ENCODE peak calls at places on chromosomes 4 and X, in eight cellular contexts. One of them, this sample, is unnamed.

GRCh38 chr4:33126002-33126401 is 2405.8 kb downstream of the PCDH7 start:
- DNase-seq in posterior cingulate gyrus: no peak
- DNase-seq in NCI-H345: no peak
- DNase-seq in right cardiac atrium: no peak
- DNase-seq in substantia nigra: no peak
- DNase-seq in fibroblast of lung: no peak
- DNase-seq in ovary: no peak
- DNase-seq in ELR: no peak
- DNase-seq in this sample: no peak

GRCh38 chrX:97399400-97399799 is 515.7 kb downstream of the RPA4 start:
- DNase-seq in posterior cingulate gyrus: no peak
- DNase-seq in NCI-H345: no peak
- DNase-seq in right cardiac atrium: no peak
- DNase-seq in substantia nigra: no peak
- DNase-seq in fibroblast of lung: peak
- DNase-seq in ovary: no peak
- DNase-seq in ELR: peak
- DNase-seq in this sample: no peak

GRCh38 chrX:15988661-15989603 is 134.3 kb upstream of the AP1S2 start:
- DNase-seq in posterior cingulate gyrus: no peak
- DNase-seq in NCI-H345: no peak
- DNase-seq in right cardiac atrium: no peak
- DNase-seq in substantia nigra: no peak
- DNase-seq in fibroblast of lung: peak
- DNase-seq in ovary: no peak
- DNase-seq in ELR: peak
- DNase-seq in this sample: no peak

GRCh38 chrX:134533952-134534351 is 74.0 kb downstream of the HPRT1 start:
- DNase-seq in posterior cingulate gyrus: no peak
- DNase-seq in NCI-H345: no peak
- DNase-seq in right cardiac atrium: no peak
- DNase-seq in substantia nigra: no peak
- DNase-seq in fibroblast of lung: no peak
- DNase-seq in ovary: no peak
- DNase-seq in ELR: no peak
- DNase-seq in this sample: no peak

GRCh38 chr4:17912011-17912410 is 101.2 kb downstream of the NCAPG start:
- DNase-seq in posterior cingulate gyrus: peak
- DNase-seq in NCI-H345: no peak
- DNase-seq in right cardiac atrium: no peak
- DNase-seq in substantia nigra: peak
- DNase-seq in fibroblast of lung: no peak
- DNase-seq in ovary: no peak
- DNase-seq in ELR: no peak
- DNase-seq in this sample: no peak

GRCh38 chrX:16748425-16748824 is 29.0 kb downstream of the SYAP1 start:
- DNase-seq in posterior cingulate gyrus: no peak
- DNase-seq in NCI-H345: no peak
- DNase-seq in right cardiac atrium: no peak
- DNase-seq in substantia nigra: no peak
- DNase-seq in fibroblast of lung: no peak
- DNase-seq in ovary: no peak
- DNase-seq in ELR: no peak
- DNase-seq in this sample: no peak

GRCh38 chrX:1481636-1482529 is 29.2 kb upstream of the ASMTL start:
- DNase-seq in posterior cingulate gyrus: no peak
- DNase-seq in NCI-H345: no peak
- DNase-seq in right cardiac atrium: peak
- DNase-seq in substantia nigra: no peak
- DNase-seq in fibroblast of lung: peak
- DNase-seq in ovary: peak
- DNase-seq in ELR: peak
- DNase-seq in this sample: no peak

GRCh38 chr4:8202526-8203375 is 3.7 kb downstream of the SH3TC1 start:
- DNase-seq in posterior cingulate gyrus: no peak
- DNase-seq in NCI-H345: no peak
- DNase-seq in right cardiac atrium: no peak
- DNase-seq in substantia nigra: no peak
- DNase-seq in fibroblast of lung: no peak
- DNase-seq in ovary: no peak
- DNase-seq in ELR: no peak
- DNase-seq in this sample: no peak

GRCh38 chr4:148961526-148961925 is 519.3 kb upstream of the NR3C2 start:
- DNase-seq in posterior cingulate gyrus: no peak
- DNase-seq in NCI-H345: no peak
- DNase-seq in right cardiac atrium: no peak
- DNase-seq in substantia nigra: no peak
- DNase-seq in fibroblast of lung: no peak
- DNase-seq in ovary: no peak
- DNase-seq in ELR: no peak
- DNase-seq in this sample: no peak

GRCh38 chr4:55675196-55675793 is 39.2 kb upstream of the NMU start:
- DNase-seq in posterior cingulate gyrus: no peak
- DNase-seq in NCI-H345: peak
- DNase-seq in right cardiac atrium: no peak
- DNase-seq in substantia nigra: no peak
- DNase-seq in fibroblast of lung: no peak
- DNase-seq in ovary: no peak
- DNase-seq in ELR: no peak
- DNase-seq in this sample: peak

GRCh38 chrX:153494541-153495361 is at the start of gene BGN:
- DNase-seq in posterior cingulate gyrus: no peak
- DNase-seq in NCI-H345: peak
- DNase-seq in right cardiac atrium: peak
- DNase-seq in substantia nigra: no peak
- DNase-seq in fibroblast of lung: peak
- DNase-seq in ovary: peak
- DNase-seq in ELR: peak
- DNase-seq in this sample: no peak

This sample was measured in NCI-H187.